ENCODE peak calls at places on chromosomes 2 and 18, in six cellular contexts. One of them, this sample, is unnamed.

GRCh38 chr2:186590538-186591441 is 934 bp downstream of the ITGAV start:
- DNase-seq in ovary: no peak
- DNase-seq in tibial artery: no peak
- DNase-seq in OCI-LY7: peak
- DNase-seq in fibroblast of lung: peak
- DNase-seq in astrocyte of the spinal cord: peak
- DNase-seq in this sample: no peak

GRCh38 chr2:160045703-160046210 is 16.7 kb downstream of the PLA2R1 start:
- DNase-seq in ovary: no peak
- DNase-seq in tibial artery: no peak
- DNase-seq in OCI-LY7: no peak
- DNase-seq in fibroblast of lung: no peak
- DNase-seq in astrocyte of the spinal cord: no peak
- DNase-seq in this sample: no peak

GRCh38 chr2:109225170-109225775 is 96.3 kb downstream of the SH3RF3 start:
- DNase-seq in ovary: no peak
- DNase-seq in tibial artery: no peak
- DNase-seq in OCI-LY7: no peak
- DNase-seq in fibroblast of lung: no peak
- DNase-seq in astrocyte of the spinal cord: no peak
- DNase-seq in this sample: no peak

GRCh38 chr2:134348239-134348638 is 94.4 kb downstream of the MGAT5 start:
- DNase-seq in ovary: no peak
- DNase-seq in tibial artery: no peak
- DNase-seq in OCI-LY7: no peak
- DNase-seq in fibroblast of lung: peak
- DNase-seq in astrocyte of the spinal cord: peak
- DNase-seq in this sample: no peak

GRCh38 chr2:23520256-23520655 is 135.3 kb downstream of the KLHL29 start:
- DNase-seq in ovary: no peak
- DNase-seq in tibial artery: no peak
- DNase-seq in OCI-LY7: no peak
- DNase-seq in fibroblast of lung: no peak
- DNase-seq in astrocyte of the spinal cord: no peak
- DNase-seq in this sample: no peak

GRCh38 chr2:26758790-26759321 is 5.2 kb upstream of the SLC35F6 start:
- DNase-seq in ovary: no peak
- DNase-seq in tibial artery: no peak
- DNase-seq in OCI-LY7: no peak
- DNase-seq in fibroblast of lung: peak
- DNase-seq in astrocyte of the spinal cord: no peak
- DNase-seq in this sample: no peak

GRCh38 chr2:72363406-72363805 is 215.7 kb upstream of the CYP26B1 start:
- DNase-seq in ovary: no peak
- DNase-seq in tibial artery: no peak
- DNase-seq in OCI-LY7: no peak
- DNase-seq in fibroblast of lung: no peak
- DNase-seq in astrocyte of the spinal cord: no peak
- DNase-seq in this sample: no peak

GRCh38 chr2:231883468-231883881 is 42.7 kb downstream of the NPPC start:
- DNase-seq in ovary: no peak
- DNase-seq in tibial artery: no peak
- DNase-seq in OCI-LY7: no peak
- DNase-seq in fibroblast of lung: peak
- DNase-seq in astrocyte of the spinal cord: peak
- DNase-seq in this sample: no peak

GRCh38 chr2:230904856-230905447 is 20.1 kb downstream of the GPR55 start:
- DNase-seq in ovary: no peak
- DNase-seq in tibial artery: no peak
- DNase-seq in OCI-LY7: no peak
- DNase-seq in fibroblast of lung: no peak
- DNase-seq in astrocyte of the spinal cord: no peak
- DNase-seq in this sample: no peak

GRCh38 chr18:68478246-68478645 is 236.7 kb downstream of the TMX3 start:
- DNase-seq in ovary: no peak
- DNase-seq in tibial artery: no peak
- DNase-seq in OCI-LY7: no peak
- DNase-seq in fibroblast of lung: no peak
- DNase-seq in astrocyte of the spinal cord: no peak
- DNase-seq in this sample: no peak

GRCh38 chr2:204505488-204505887 is 39.8 kb upstream of the PARD3B start:
- DNase-seq in ovary: no peak
- DNase-seq in tibial artery: no peak
- DNase-seq in OCI-LY7: no peak
- DNase-seq in fibroblast of lung: peak
- DNase-seq in astrocyte of the spinal cord: no peak
- DNase-seq in this sample: no peak

GRCh38 chr2:68831688-68832087 is 39.5 kb downstream of the BMP10 start:
- DNase-seq in ovary: no peak
- DNase-seq in tibial artery: no peak
- DNase-seq in OCI-LY7: no peak
- DNase-seq in fibroblast of lung: peak
- DNase-seq in astrocyte of the spinal cord: peak
- DNase-seq in this sample: no peak

GRCh38 chr18:2223859-2224258 is 347.4 kb downstream of the METTL4 start:
- DNase-seq in ovary: no peak
- DNase-seq in tibial artery: no peak
- DNase-seq in OCI-LY7: peak
- DNase-seq in fibroblast of lung: peak
- DNase-seq in astrocyte of the spinal cord: peak
- DNase-seq in this sample: no peak
- TF ChIP-seq CTCF in ovary: no peak
- TF ChIP-seq CTCF in tibial artery: peak
- TF ChIP-seq CTCF in OCI-LY7: peak
- TF ChIP-seq CTCF in fibroblast of lung: peak
- TF ChIP-seq CTCF in astrocyte of the spinal cord: peak
- TF ChIP-seq CTCF in this sample: peak

GRCh38 chr2:229445501-229446294 is 174.6 kb upstream of the PID1 start:
- DNase-seq in ovary: peak
- DNase-seq in tibial artery: peak
- DNase-seq in OCI-LY7: no peak
- DNase-seq in fibroblast of lung: peak
- DNase-seq in astrocyte of the spinal cord: peak
- DNase-seq in this sample: no peak

GRCh38 chr2:229443141-229443540 is 172.1 kb upstream of the PID1 start:
- DNase-seq in ovary: no peak
- DNase-seq in tibial artery: no peak
- DNase-seq in OCI-LY7: no peak
- DNase-seq in fibroblast of lung: no peak
- DNase-seq in astrocyte of the spinal cord: no peak
- DNase-seq in this sample: no peak

GRCh38 chr2:229443869-229444268 is 172.8 kb upstream of the PID1 start:
- DNase-seq in ovary: no peak
- DNase-seq in tibial artery: no peak
- DNase-seq in OCI-LY7: no peak
- DNase-seq in fibroblast of lung: no peak
- DNase-seq in astrocyte of the spinal cord: no peak
- DNase-seq in this sample: no peak

GRCh38 chr2:229446316-229446715 is 175.2 kb upstream of the PID1 start:
- DNase-seq in ovary: no peak
- DNase-seq in tibial artery: no peak
- DNase-seq in OCI-LY7: no peak
- DNase-seq in fibroblast of lung: peak
- DNase-seq in astrocyte of the spinal cord: no peak
- DNase-seq in this sample: no peak

GRCh38 chr2:229445013-229445412 is 173.9 kb upstream of the PID1 start:
- DNase-seq in ovary: peak
- DNase-seq in tibial artery: peak
- DNase-seq in OCI-LY7: no peak
- DNase-seq in fibroblast of lung: peak
- DNase-seq in astrocyte of the spinal cord: peak
- DNase-seq in this sample: no peak
- TF ChIP-seq CTCF in ovary: peak
- TF ChIP-seq CTCF in tibial artery: no peak
- TF ChIP-seq CTCF in OCI-LY7: no peak
- TF ChIP-seq CTCF in fibroblast of lung: no peak
- TF ChIP-seq CTCF in astrocyte of the spinal cord: peak
- TF ChIP-seq CTCF in this sample: no peak

GRCh38 chr18:58484989-58485962 is 143.6 kb downstream of the ALPK2 start:
- DNase-seq in ovary: peak
- DNase-seq in tibial artery: no peak
- DNase-seq in OCI-LY7: no peak
- DNase-seq in fibroblast of lung: no peak
- DNase-seq in astrocyte of the spinal cord: peak
- DNase-seq in this sample: no peak
- TF ChIP-seq CTCF in ovary: no peak
- TF ChIP-seq CTCF in tibial artery: no peak
- TF ChIP-seq CTCF in OCI-LY7: no peak
- TF ChIP-seq CTCF in fibroblast of lung: no peak
- TF ChIP-seq CTCF in astrocyte of the spinal cord: no peak
- TF ChIP-seq CTCF in this sample: no peak

GRCh38 chr18:44098551-44099098 is 582.1 kb upstream of the SETBP1 start:
- DNase-seq in ovary: no peak
- DNase-seq in tibial artery: no peak
- DNase-seq in OCI-LY7: no peak
- DNase-seq in fibroblast of lung: peak
- DNase-seq in astrocyte of the spinal cord: peak
- DNase-seq in this sample: no peak
- TF ChIP-seq CTCF in ovary: no peak
- TF ChIP-seq CTCF in tibial artery: no peak
- TF ChIP-seq CTCF in OCI-LY7: peak
- TF ChIP-seq CTCF in fibroblast of lung: peak
- TF ChIP-seq CTCF in astrocyte of the spinal cord: peak
- TF ChIP-seq CTCF in this sample: no peak

GRCh38 chr2:201118957-201119848 is 3.2 kb downstream of the CFLAR start:
- DNase-seq in ovary: no peak
- DNase-seq in tibial artery: no peak
- DNase-seq in OCI-LY7: peak
- DNase-seq in fibroblast of lung: peak
- DNase-seq in astrocyte of the spinal cord: peak
- DNase-seq in this sample: no peak

GRCh38 chr2:201116115-201116958 is at the start of gene CFLAR:
- DNase-seq in ovary: peak
- DNase-seq in tibial artery: peak
- DNase-seq in OCI-LY7: peak
- DNase-seq in fibroblast of lung: peak
- DNase-seq in astrocyte of the spinal cord: peak
- DNase-seq in this sample: peak

GRCh38 chr2:201118121-201118956 is 2.4 kb downstream of the CFLAR start:
- DNase-seq in ovary: peak
- DNase-seq in tibial artery: peak
- DNase-seq in OCI-LY7: peak
- DNase-seq in fibroblast of lung: peak
- DNase-seq in astrocyte of the spinal cord: peak
- DNase-seq in this sample: peak

GRCh38 chr2:201114846-201115245 is 1.1 kb upstream of the CFLAR start:
- DNase-seq in ovary: no peak
- DNase-seq in tibial artery: no peak
- DNase-seq in OCI-LY7: no peak
- DNase-seq in fibroblast of lung: peak
- DNase-seq in astrocyte of the spinal cord: no peak
- DNase-seq in this sample: no peak

DNA sequence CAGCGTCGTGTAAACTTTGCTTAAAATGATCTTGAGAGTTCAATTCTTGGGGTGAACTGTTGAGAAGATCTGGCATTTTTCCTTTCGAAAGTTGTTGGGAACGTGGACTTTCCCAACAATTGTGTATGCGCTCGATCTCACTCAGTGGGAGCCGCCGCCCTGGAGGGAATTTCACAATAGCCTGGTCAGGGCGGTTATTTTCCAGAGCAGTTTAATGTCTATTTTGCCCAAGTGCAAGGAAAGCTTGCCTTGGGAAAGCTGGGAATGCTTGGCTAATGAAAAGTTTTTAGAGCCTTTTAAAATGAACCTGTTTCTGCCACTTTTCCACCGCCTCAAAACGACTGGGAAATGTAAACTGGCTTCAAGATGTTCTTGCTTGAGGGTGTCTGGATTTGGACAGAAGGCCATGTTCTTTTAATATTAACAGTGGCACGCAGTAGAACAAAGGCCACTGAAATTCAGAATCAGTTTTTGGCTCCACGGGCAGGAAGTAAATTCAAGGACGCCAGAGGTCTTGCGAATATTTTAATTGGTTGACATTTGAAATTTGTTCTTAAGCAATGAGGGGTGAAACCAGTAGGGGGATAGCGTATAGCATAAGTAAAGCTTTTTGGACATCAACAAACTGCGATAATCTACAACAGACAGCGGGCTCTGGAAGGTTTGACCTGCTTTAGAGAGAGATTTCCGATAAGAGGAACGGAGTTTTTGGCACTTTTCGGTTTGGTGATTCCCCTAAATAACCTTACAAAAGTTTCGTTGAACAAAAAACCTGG is 1.2 kb downstream of the CFLAR start:
- DNase-seq in ovary: peak
- DNase-seq in tibial artery: peak
- DNase-seq in OCI-LY7: peak
- DNase-seq in fibroblast of lung: peak
- DNase-seq in astrocyte of the spinal cord: peak
- DNase-seq in this sample: no peak
- TF ChIP-seq CTCF in ovary: no peak
- TF ChIP-seq CTCF in tibial artery: peak
- TF ChIP-seq CTCF in OCI-LY7: peak
- TF ChIP-seq CTCF in fibroblast of lung: peak
- TF ChIP-seq CTCF in astrocyte of the spinal cord: peak
- TF ChIP-seq CTCF in this sample: no peak

GRCh38 chr2:41409328-41409727 is 638.5 kb upstream of the PKDCC start:
- DNase-seq in ovary: no peak
- DNase-seq in tibial artery: no peak
- DNase-seq in OCI-LY7: no peak
- DNase-seq in fibroblast of lung: no peak
- DNase-seq in astrocyte of the spinal cord: no peak
- DNase-seq in this sample: no peak

GRCh38 chr2:41413813-41414485 is 633.9 kb upstream of the PKDCC start:
- DNase-seq in ovary: no peak
- DNase-seq in tibial artery: no peak
- DNase-seq in OCI-LY7: no peak
- DNase-seq in fibroblast of lung: no peak
- DNase-seq in astrocyte of the spinal cord: no peak
- DNase-seq in this sample: no peak

GRCh38 chr2:41420219-41420618 is 627.6 kb upstream of the PKDCC start:
- DNase-seq in ovary: no peak
- DNase-seq in tibial artery: no peak
- DNase-seq in OCI-LY7: no peak
- DNase-seq in fibroblast of lung: no peak
- DNase-seq in astrocyte of the spinal cord: no peak
- DNase-seq in this sample: no peak

GRCh38 chr2:41410011-41410410 is 637.8 kb upstream of the PKDCC start:
- DNase-seq in ovary: no peak
- DNase-seq in tibial artery: no peak
- DNase-seq in OCI-LY7: no peak
- DNase-seq in fibroblast of lung: no peak
- DNase-seq in astrocyte of the spinal cord: no peak
- DNase-seq in this sample: no peak

GRCh38 chr2:41414486-41415230 is 633.2 kb upstream of the PKDCC start:
- DNase-seq in ovary: no peak
- DNase-seq in tibial artery: no peak
- DNase-seq in OCI-LY7: peak
- DNase-seq in fibroblast of lung: no peak
- DNase-seq in astrocyte of the spinal cord: peak
- DNase-seq in this sample: no peak
- TF ChIP-seq CTCF in ovary: no peak
- TF ChIP-seq CTCF in tibial artery: peak
- TF ChIP-seq CTCF in OCI-LY7: peak
- TF ChIP-seq CTCF in fibroblast of lung: peak
- TF ChIP-seq CTCF in astrocyte of the spinal cord: peak
- TF ChIP-seq CTCF in this sample: peak

GRCh38 chr2:105969552-105969951 is 224.5 kb downstream of the UXS1 start:
- DNase-seq in ovary: no peak
- DNase-seq in tibial artery: no peak
- DNase-seq in OCI-LY7: peak
- DNase-seq in fibroblast of lung: no peak
- DNase-seq in astrocyte of the spinal cord: no peak
- DNase-seq in this sample: no peak
- TF ChIP-seq CTCF in ovary: no peak
- TF ChIP-seq CTCF in tibial artery: no peak
- TF ChIP-seq CTCF in OCI-LY7: peak
- TF ChIP-seq CTCF in fibroblast of lung: peak
- TF ChIP-seq CTCF in astrocyte of the spinal cord: peak
- TF ChIP-seq CTCF in this sample: no peak

This sample was measured in mesothelial cell of epicardium.